ENCODE peak calls at places on chromosomes 1 and 21, in seven cellular contexts. B is stimulated activated CD8-positive, alpha-beta memory T cell treated with anti-CD3 and anti-CD28 coated beads, Interleukin-15, amount 100 ng/mL, for 48 hours; R is epithelial cell of esophagus; M is ovary; K is left ventricle myocardium inferior; Y is EL; Z is hypothalamus. P is an unnamed sample.

GRCh38 chr1:43914576-43915525 is 18.8 kb upstream of the ARTN start:
- DNase-seq in B (no peak), R (peak), M (no peak), K (no peak), Y (no peak), Z (no peak), P (no peak)

GRCh38 chr1:108149796-108150467 is 50.2 kb downstream of the SLC25A24 start:
- DNase-seq in B (no peak), R (no peak), M (no peak), K (no peak), Y (peak), Z (no peak), P (no peak)

GRCh38 chr1:239920214-239920613 is 171.5 kb upstream of the FMN2 start:
- DNase-seq in B (no peak), R (no peak), M (no peak), K (no peak), Y (no peak), Z (no peak), P (no peak)

GRCh38 chr21:38965241-38965640 is 159.5 kb downstream of the ETS2 start:
- DNase-seq in B (no peak), R (peak), M (no peak), K (no peak), Y (peak), Z (no peak), P (no peak)

GRCh38 chr21:37552496-37553399 is 186.2 kb downstream of the DYRK1A start:
- DNase-seq in B (no peak), R (no peak), M (peak), K (peak), Y (no peak), Z (no peak), P (peak)

GRCh38 chr1:117001254-117001927 is at the start of gene CD101:
- DNase-seq in B (peak), R (no peak), M (no peak), K (no peak), Y (no peak), Z (no peak), P (no peak)

GRCh38 chr1:78091215-78091813 is 45.5 kb downstream of the GIPC2 start:
- DNase-seq in B (no peak), R (no peak), M (no peak), K (no peak), Y (no peak), Z (no peak), P (no peak)

GRCh38 chr1:205286335-205286950 is 35.1 kb downstream of the NUAK2 start:
- DNase-seq in B (peak), R (peak), M (no peak), K (no peak), Y (peak), Z (no peak), P (no peak)

GRCh38 chr1:212238552-212238951 is 46.7 kb upstream of the PPP2R5A start:
- DNase-seq in B (no peak), R (peak), M (no peak), K (no peak), Y (no peak), Z (no peak), P (no peak)

GRCh38 chr1:88736633-88737248 is 52.7 kb downstream of the PKN2 start:
- DNase-seq in B (peak), R (peak), M (no peak), K (no peak), Y (peak), Z (no peak), P (no peak)

GRCh38 chr1:230215049-230215448 is 148.0 kb downstream of the GALNT2 start:
- DNase-seq in B (no peak), R (peak), M (peak), K (peak), Y (no peak), Z (peak), P (no peak)

GRCh38 chr1:244242446-244242845 is 191.4 kb downstream of the ZBTB18 start:
- DNase-seq in B (no peak), R (no peak), M (no peak), K (no peak), Y (no peak), Z (no peak), P (no peak)

GRCh38 chr1:107512836-107513235 is 372.0 kb downstream of the NTNG1 start:
- DNase-seq in B (no peak), R (no peak), M (no peak), K (no peak), Y (no peak), Z (no peak), P (no peak)

GRCh38 chr1:21284206-21285137 is 5.8 kb downstream of the ECE1 start:
- DNase-seq in B (no peak), R (peak), M (no peak), K (no peak), Y (no peak), Z (no peak), P (no peak)

GRCh38 chr1:21124846-21125245 is 51.9 kb downstream of the EIF4G3 start:
- DNase-seq in B (no peak), R (peak), M (no peak), K (no peak), Y (peak), Z (no peak), P (no peak)

GRCh38 chr1:44246806-44247205 is 33.5 kb downstream of the DMAP1 start:
- DNase-seq in B (no peak), R (no peak), M (no peak), K (no peak), Y (no peak), Z (no peak), P (no peak)

GRCh38 chr1:107776898-107777663 is 187.9 kb downstream of the VAV3 start:
- DNase-seq in B (no peak), R (no peak), M (no peak), K (no peak), Y (no peak), Z (no peak), P (no peak)

GRCh38 chr21:34372321-34372720 is 3.0 kb upstream of the SMIM11 start:
- DNase-seq in B (no peak), R (no peak), M (no peak), K (no peak), Y (no peak), Z (no peak), P (no peak)

GRCh38 chr1:229894535-229894934 is 172.5 kb upstream of the GALNT2 start:
- DNase-seq in B (no peak), R (peak), M (no peak), K (no peak), Y (no peak), Z (no peak), P (no peak)

GRCh38 chr21:45887788-45888187 is 93.8 kb upstream of the COL6A1 start:
- DNase-seq in B (no peak), R (no peak), M (no peak), K (peak), Y (no peak), Z (no peak), P (no peak)

GRCh38 chr21:24995206-24995605 is 612.1 kb downstream of the MRPL39 start:
- DNase-seq in B (no peak), R (no peak), M (no peak), K (no peak), Y (no peak), Z (no peak), P (no peak)

GRCh38 chr1:54404939-54405880 is 984 bp downstream of the SSBP3 start:
- DNase-seq in B (no peak), R (peak), M (peak), K (peak), Y (peak), Z (no peak), P (no peak)

GRCh38 chr1:4970532-4970931 is 316.1 kb downstream of the AJAP1 start:
- DNase-seq in B (no peak), R (no peak), M (no peak), K (no peak), Y (no peak), Z (no peak), P (no peak)

GRCh38 chr1:30783244-30783915 is 25.8 kb upstream of the LAPTM5 start:
- DNase-seq in B (no peak), R (no peak), M (no peak), K (peak), Y (no peak), Z (no peak), P (peak)

GRCh38 chr1:230312676-230313075 is 113.5 kb downstream of the PGBD5 start:
- DNase-seq in B (no peak), R (no peak), M (no peak), K (no peak), Y (no peak), Z (no peak), P (peak)

GRCh38 chr1:32197074-32197473 is 3.3 kb upstream of the CCDC28B start:
- DNase-seq in B (no peak), R (no peak), M (no peak), K (no peak), Y (no peak), Z (no peak), P (no peak)

GRCh38 chr1:54301494-54301893 is 101.5 kb downstream of the MRPL37 start:
- DNase-seq in B (no peak), R (no peak), M (no peak), K (no peak), Y (no peak), Z (no peak), P (no peak)